ENCODE peak calls at places on chromosomes 6 and 20, in four cellular contexts. L is HepG2, A is DND-41, X is dorsolateral prefrontal cortex. B is an unnamed sample.

GRCh38 chr20:63071541-63072181 is 64.9 kb upstream of the BHLHE23 start:
- DNase-seq in A (no peak), L (no peak), X (no peak), B (peak; percentile 35)

GRCh38 chr6:10441004-10441654 is 26.3 kb upstream of the TFAP2A start:
- DNase-seq in X (no peak), L (peak; percentile 63), A (no peak), B (peak; percentile 97)

GRCh38 chr20:63652192-63652980 is 838 bp downstream of the STMN3 start:
- DNase-seq in X (no peak), A (peak; percentile 84), L (peak; percentile 41), B (no peak)

GRCh38 chr6:118893095-118893881 is 664 bp upstream of the ASF1A start:
- DNase-seq in X (peak; percentile 41), L (peak; percentile 49), A (peak; percentile 66), B (peak; percentile 62)

GRCh38 chr6:149086363-149086762 is 231.1 kb upstream of the TAB2 start:
- DNase-seq in A (no peak), X (no peak), L (no peak), B (no peak)

GRCh38 chr20:44231193-44231592 is 15.9 kb upstream of the GDAP1L1 start:
- DNase-seq in A (no peak), L (peak; percentile 46), X (no peak), B (no peak)

GRCh38 chr6:44057931-44058616 is 69.2 kb downstream of the MRPL14 start:
- DNase-seq in A (no peak), L (no peak), X (no peak), B (no peak)

GRCh38 chr20:62822788-62823651 is 6.2 kb downstream of the COL9A3 start:
- DNase-seq in X (no peak), A (peak; percentile 76), L (peak; percentile 98), B (no peak)

GRCh38 chr6:24757610-24758009 is 17.1 kb upstream of the GMNN start:
- DNase-seq in X (no peak), L (no peak), A (no peak), B (no peak)

GRCh38 chr20:43138061-43138860 is 51.4 kb downstream of the PTPRT start:
- DNase-seq in L (peak; percentile 21), A (no peak), X (no peak), B (no peak)

GRCh38 chr6:161273356-161273751 is 507 bp downstream of the AGPAT4 start:
- DNase-seq in X (no peak), A (no peak), L (no peak), B (peak; percentile 18)

GRCh38 chr6:163364641-163365040 is 49.9 kb upstream of the QKI start:
- DNase-seq in L (no peak), X (no peak), A (no peak), B (no peak)

GRCh38 chr6:31821301-31822037 is 6.1 kb upstream of the HSPA1B start:
- DNase-seq in X (peak; percentile 70), A (peak; percentile 50), L (no peak), B (peak; percentile 38)

GRCh38 chr6:72820906-72821305 is 199.0 kb downstream of the KCNQ5 start:
- DNase-seq in A (peak; percentile 10), X (no peak), L (no peak), B (no peak)

GRCh38 chr6:141963543-141964295 is 169.0 kb upstream of the GJE1 start:
- DNase-seq in X (no peak), A (no peak), L (no peak), B (no peak)

GRCh38 chr6:132504757-132505156 is 8.2 kb downstream of the STX7 start:
- DNase-seq in A (no peak), L (no peak), X (no peak), B (no peak)

GRCh38 chr6:108322728-108323127 is 27.9 kb downstream of the AFG1L start:
- DNase-seq in X (no peak), L (no peak), A (no peak), B (no peak)

GRCh38 chr6:28941681-28942448 is 18.1 kb upstream of the TRIM27 start:
- DNase-seq in A (no peak), L (no peak), X (peak; percentile 62), B (no peak)

GRCh38 chr6:131379951-131380350 is 193.1 kb upstream of the ARG1 start:
- DNase-seq in L (no peak), A (no peak), X (no peak), B (peak; percentile 56)

GRCh38 chr6:15378864-15379263 is 133.0 kb downstream of the JARID2 start:
- DNase-seq in X (no peak), L (no peak), A (no peak), B (no peak)

GRCh38 chr6:148831064-148831463 is 84.2 kb downstream of the UST start:
- DNase-seq in L (no peak), X (no peak), A (peak; percentile 79), B (peak; percentile 22)

GRCh38 chr6:62652692-62653328 is 366.8 kb upstream of the KHDRBS2 start:
- DNase-seq in L (no peak), A (no peak), X (no peak), B (peak; percentile 1)

GRCh38 chr20:1943267-1944002 is 48.2 kb downstream of the SIRPA start:
- DNase-seq in A (no peak), X (no peak), L (peak; percentile 55), B (peak; percentile 67)

GRCh38 chr20:32360333-32360634 is 2.2 kb downstream of the ASXL1 start:
- DNase-seq in L (no peak), X (no peak), A (no peak), B (no peak)

GRCh38 chr6:11043552-11043960 is 549 bp downstream of the ELOVL2 start:
- DNase-seq in X (no peak), L (no peak), A (no peak), B (no peak)

GRCh38 chr20:38225240-38225899 is 35.2 kb downstream of the KIAA1755 start:
- DNase-seq in L (no peak), A (no peak), X (no peak), B (no peak)

GRCh38 chr20:61295249-61295648 is 43.2 kb downstream of the CDH4 start:
- DNase-seq in X (no peak), L (no peak), A (no peak), B (no peak)

GRCh38 chr6:159961523-159961922 is 7.4 kb upstream of the IGF2R start:
- DNase-seq in L (no peak), A (no peak), X (no peak), B (peak; percentile 59)

GRCh38 chr6:152981989-152982767 is 663 bp downstream of the FBXO5 start:
- DNase-seq in A (peak; percentile 71), X (no peak), L (no peak), B (no peak)

GRCh38 chr20:45011108-45011526 is 44.8 kb downstream of the STK4 start:
- DNase-seq in L (peak; percentile 49), X (peak; percentile 47), A (peak; percentile 53), B (peak; percentile 57)

GRCh38 chr6:132218063-132218696 is 183.1 kb downstream of the MOXD1 start:
- DNase-seq in L (peak; percentile 25), X (no peak), A (no peak), B (no peak)

GRCh38 chr6:155330922-155331321 is 16.6 kb upstream of the TFB1M start:
- DNase-seq in L (no peak), X (no peak), A (no peak), B (no peak)

GRCh38 chr6:155330133-155330734 is 15.9 kb upstream of the TFB1M start:
- DNase-seq in L (no peak), A (no peak), X (no peak), B (no peak)

GRCh38 chr6:155335265-155335664 is 21.0 kb upstream of the TFB1M start:
- DNase-seq in A (no peak), L (no peak), X (no peak), B (no peak)

GRCh38 chr6:155329460-155330132 is 15.3 kb upstream of the TFB1M start:
- DNase-seq in A (no peak), X (no peak), L (no peak), B (no peak)

GRCh38 chr6:155333414-155333813 is 19.1 kb upstream of the TFB1M start:
- DNase-seq in L (no peak), X (no peak), A (no peak), B (no peak)
- H3K27ac ChIP-seq in L (peak overlapping the region; percentile 21), X (no peak overlapping the region), A (no peak overlapping the region), B (no peak overlapping the region)

DNA sequence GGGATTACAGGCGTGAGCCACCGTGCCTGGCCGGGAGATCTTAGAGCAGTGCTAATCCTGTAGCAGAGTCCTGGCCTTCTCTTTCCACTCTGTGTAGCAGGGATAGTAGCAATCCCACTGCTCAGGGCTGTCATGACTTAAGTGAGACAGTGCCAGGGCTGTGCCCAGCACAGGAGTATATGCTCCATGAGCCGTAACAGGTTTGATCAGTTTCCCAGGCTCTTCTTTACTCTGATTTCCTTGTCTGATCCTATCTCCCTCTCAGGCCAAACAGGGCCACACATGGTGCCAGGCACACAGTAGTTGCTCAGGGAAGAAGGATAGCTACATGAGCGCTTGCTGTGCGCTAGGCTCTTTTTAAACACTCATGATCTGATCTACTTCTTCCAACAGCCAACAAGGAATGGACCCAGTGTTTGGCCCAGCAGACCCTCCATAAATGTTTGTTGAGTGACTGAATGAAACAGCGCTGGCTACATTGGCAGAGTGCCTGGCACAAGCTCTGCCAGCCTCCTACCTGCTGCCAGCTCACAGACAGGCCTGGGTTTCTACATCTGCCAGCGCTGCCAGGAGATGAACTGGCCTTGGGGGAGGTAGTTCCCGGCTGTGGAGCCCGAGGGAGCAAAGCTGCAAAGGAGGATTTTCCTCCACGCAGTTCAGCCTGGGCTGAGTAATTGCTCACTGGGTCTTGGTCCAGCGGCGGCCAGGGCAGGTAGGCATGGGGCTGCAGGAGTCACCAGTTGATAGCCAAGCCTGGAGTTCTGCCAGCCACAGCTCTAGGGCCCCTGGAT is 36.9 kb downstream of the SNAI1 start:
- DNase-seq in A (no peak), X (no peak), L (no peak), B (peak; percentile 63)
- H3K27ac ChIP-seq in A (no peak overlapping the region), X (no peak overlapping the region), L (no peak overlapping the region), B (no peak overlapping the region)

GRCh38 chr6:135505222-135505621 is 7.7 kb upstream of the AHI1 start:
- DNase-seq in X (no peak), A (no peak), L (no peak), B (no peak)
- H3K27ac ChIP-seq in X (no peak overlapping the region), A (no peak overlapping the region), L (no peak overlapping the region), B (no peak overlapping the region)

GRCh38 chr6:151288711-151289398 is 49.1 kb downstream of the AKAP12 start:
- DNase-seq in L (no peak), X (no peak), A (no peak), B (no peak)

GRCh38 chr6:151293621-151294020 is 53.9 kb downstream of the AKAP12 start:
- DNase-seq in X (no peak), L (no peak), A (no peak), B (no peak)

GRCh38 chr6:151289399-151290007 is 49.7 kb downstream of the AKAP12 start:
- DNase-seq in L (no peak), X (no peak), A (peak; percentile 6), B (no peak)

GRCh38 chr6:151292974-151293373 is 53.2 kb downstream of the AKAP12 start:
- DNase-seq in X (no peak), L (no peak), A (no peak), B (no peak)

GRCh38 chr6:151291145-151292055 is 51.6 kb downstream of the AKAP12 start:
- DNase-seq in A (no peak), L (no peak), X (peak; percentile 30), B (no peak)
- H3K27ac ChIP-seq in A (no peak overlapping the region), L (no peak overlapping the region), X (peak overlapping the region; percentile 58), B (no peak overlapping the region)

GRCh38 chr20:48841861-48842529 is 14.2 kb upstream of the PREX1 start:
- DNase-seq in X (no peak), A (no peak), L (no peak), B (peak; percentile 59)

GRCh38 chr20:48841196-48841860 is 13.5 kb upstream of the PREX1 start:
- DNase-seq in L (no peak), A (no peak), X (no peak), B (no peak)

GRCh38 chr20:48839083-48839482 is 11.3 kb upstream of the PREX1 start:
- DNase-seq in A (no peak), L (no peak), X (no peak), B (no peak)

GRCh38 chr20:48843125-48843806 is 15.5 kb upstream of the PREX1 start:
- DNase-seq in A (no peak), X (no peak), L (no peak), B (no peak)

GRCh38 chr20:48839518-48839917 is 11.7 kb upstream of the PREX1 start:
- DNase-seq in X (no peak), L (no peak), A (no peak), B (no peak)
- H3K27ac ChIP-seq in X (no peak overlapping the region), L (no peak overlapping the region), A (no peak overlapping the region), B (no peak overlapping the region)